ENCODE peak calls at places on chromosomes 1 and 21, in six cellular contexts. D is spleen, I is pancreas, G is GM12864, X is WTC11, J is K562. T is an unnamed sample.

GRCh38 chr1:95041491-95042165 is 31.1 kb downstream of the ALG14 start:
- DNase-seq in X (no peak), J (peak; percentile 61), D (no peak), G (no peak), I (no peak), T (peak; percentile 49)

GRCh38 chr1:22313321-22313720 is 138.3 kb upstream of the ZBTB40 start:
- DNase-seq in G (no peak), I (no peak), D (no peak), J (no peak), X (no peak), T (no peak)

GRCh38 chr1:215188302-215188950 is 105.9 kb downstream of the KCNK2 start:
- DNase-seq in X (no peak), G (no peak), I (no peak), J (no peak), D (no peak), T (no peak)

GRCh38 chr1:101996830-101997485 is at the start of gene OLFM3:
- DNase-seq in X (peak; percentile 84), D (peak; percentile 60), G (no peak), I (peak; percentile 62), J (no peak), T (peak; percentile 80)

GRCh38 chr1:167761400-167761799 is 39.6 kb downstream of the MPZL1 start:
- DNase-seq in I (no peak), G (no peak), J (no peak), X (no peak), D (no peak), T (no peak)

GRCh38 chr1:5941671-5942070 is 50.6 kb downstream of the NPHP4 start:
- DNase-seq in G (no peak), J (no peak), X (no peak), I (no peak), D (no peak), T (no peak)

GRCh38 chr21:28548291-28548690 is 444.4 kb downstream of the LTN1 start:
- DNase-seq in I (no peak), D (no peak), G (no peak), X (no peak), J (no peak), T (no peak)

GRCh38 chr1:51288578-51288977 is 41.8 kb downstream of the TTC39A start:
- DNase-seq in I (no peak), G (no peak), X (no peak), J (no peak), D (no peak), T (no peak)

GRCh38 chr1:39167632-39168209 is 36.8 kb upstream of the MACF1 start:
- DNase-seq in I (no peak), X (no peak), G (no peak), J (peak; percentile 94), D (no peak), T (no peak)

GRCh38 chr1:55363261-55363660 is 148.1 kb upstream of the USP24 start:
- DNase-seq in D (no peak), G (no peak), J (no peak), X (no peak), I (no peak), T (no peak)

GRCh38 chr1:44464361-44464760 is 59.3 kb downstream of the RNF220 start:
- DNase-seq in I (no peak), D (no peak), G (no peak), J (no peak), X (no peak), T (no peak)

GRCh38 chr1:23421752-23422312 is 2.7 kb downstream of the TCEA3 start:
- DNase-seq in J (peak; percentile 51), I (no peak), X (no peak), D (no peak), G (no peak), T (no peak)
- TF ChIP-seq CTCF in J (no peak), I (peak; percentile 2), X (no peak), D (no peak), G (no peak), T (peak; percentile 40)

GRCh38 chr1:227257964-227258363 is 60.3 kb downstream of the CDC42BPA start:
- DNase-seq in J (no peak), D (no peak), X (peak; percentile 42), I (no peak), G (no peak), T (no peak)
- TF ChIP-seq CTCF in J (peak; percentile 55), D (no peak), X (no peak), I (no peak), G (no peak), T (no peak)

GRCh38 chr1:26328597-26328996 is 10.8 kb downstream of the CD52 start:
- DNase-seq in J (no peak), I (no peak), X (no peak), D (no peak), G (no peak), T (no peak)

GRCh38 chr1:26324550-26324949 is 6.8 kb downstream of the CD52 start:
- DNase-seq in I (no peak), G (no peak), J (no peak), X (no peak), D (no peak), T (no peak)

GRCh38 chr1:26330276-26330675 is 12.5 kb downstream of the CD52 start:
- DNase-seq in J (no peak), X (no peak), D (no peak), G (no peak), I (no peak), T (no peak)

GRCh38 chr1:26323382-26323781 is 5.6 kb downstream of the CD52 start:
- DNase-seq in G (no peak), I (no peak), D (no peak), J (no peak), X (no peak), T (no peak)

GRCh38 chr1:26327956-26328362 is 10.2 kb downstream of the CD52 start:
- DNase-seq in X (no peak), J (no peak), G (no peak), I (no peak), D (no peak), T (no peak)
- TF ChIP-seq CTCF in X (no peak), J (peak; percentile 33), G (no peak), I (no peak), D (no peak), T (no peak)

DNA sequence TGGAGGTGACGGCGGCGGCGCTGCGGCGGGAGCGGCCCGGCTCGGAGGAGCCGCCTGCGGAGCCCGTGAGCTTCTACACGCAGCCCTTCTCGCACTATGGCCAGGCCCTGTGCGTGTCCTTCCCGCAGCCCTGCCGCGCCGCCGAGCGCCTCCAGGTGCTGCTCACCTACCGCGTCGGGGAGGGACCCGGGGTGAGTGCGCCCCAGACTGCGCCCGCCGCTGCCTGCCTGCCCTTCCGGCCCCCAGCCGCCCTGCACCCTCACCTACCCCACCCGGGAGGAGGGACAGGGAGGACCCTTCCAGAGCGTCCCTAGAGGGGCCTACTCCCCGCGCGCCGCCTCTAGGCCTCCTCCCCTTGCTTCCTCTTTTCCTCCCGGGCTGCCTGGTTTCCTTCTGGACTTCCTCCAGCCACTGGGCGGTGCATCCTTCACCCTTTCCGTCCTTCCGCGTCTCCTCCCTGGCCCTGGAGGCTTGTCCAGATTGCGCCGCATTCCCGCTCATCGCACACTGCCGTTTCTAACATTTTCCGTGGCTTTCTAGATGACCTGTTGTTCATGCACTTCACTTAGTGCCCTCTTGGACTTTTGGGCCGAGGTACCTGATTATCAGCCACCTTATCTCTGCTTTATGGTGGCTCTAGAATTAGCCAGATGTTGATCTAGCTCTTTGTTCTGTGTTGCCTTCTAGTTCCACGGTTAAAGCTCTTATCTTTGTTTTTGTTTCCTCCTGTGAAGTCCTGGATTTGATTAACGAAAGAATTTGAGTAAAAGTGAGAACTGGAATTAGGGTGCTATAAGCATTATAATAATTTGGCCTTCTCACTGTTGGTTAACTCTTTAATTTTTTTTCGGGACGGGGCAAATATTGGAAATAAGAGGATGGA is 716 bp downstream of the RNPEP start:
- DNase-seq in D (peak; percentile 92), G (no peak), I (peak; percentile 83), X (peak; percentile 60), J (peak; percentile 85), T (peak; percentile 56)
- TF ChIP-seq CTCF in D (peak; percentile 33), G (peak; percentile 31), I (no peak), X (no peak), J (peak; percentile 35), T (peak; percentile 4)

GRCh38 chr1:47930215-47930885 is 66.8 kb downstream of the TRABD2B start:
- DNase-seq in X (no peak), G (no peak), I (no peak), J (no peak), D (no peak), T (no peak)
- TF ChIP-seq CTCF in X (no peak), G (no peak), I (no peak), J (no peak), D (no peak), T (no peak)

DNA sequence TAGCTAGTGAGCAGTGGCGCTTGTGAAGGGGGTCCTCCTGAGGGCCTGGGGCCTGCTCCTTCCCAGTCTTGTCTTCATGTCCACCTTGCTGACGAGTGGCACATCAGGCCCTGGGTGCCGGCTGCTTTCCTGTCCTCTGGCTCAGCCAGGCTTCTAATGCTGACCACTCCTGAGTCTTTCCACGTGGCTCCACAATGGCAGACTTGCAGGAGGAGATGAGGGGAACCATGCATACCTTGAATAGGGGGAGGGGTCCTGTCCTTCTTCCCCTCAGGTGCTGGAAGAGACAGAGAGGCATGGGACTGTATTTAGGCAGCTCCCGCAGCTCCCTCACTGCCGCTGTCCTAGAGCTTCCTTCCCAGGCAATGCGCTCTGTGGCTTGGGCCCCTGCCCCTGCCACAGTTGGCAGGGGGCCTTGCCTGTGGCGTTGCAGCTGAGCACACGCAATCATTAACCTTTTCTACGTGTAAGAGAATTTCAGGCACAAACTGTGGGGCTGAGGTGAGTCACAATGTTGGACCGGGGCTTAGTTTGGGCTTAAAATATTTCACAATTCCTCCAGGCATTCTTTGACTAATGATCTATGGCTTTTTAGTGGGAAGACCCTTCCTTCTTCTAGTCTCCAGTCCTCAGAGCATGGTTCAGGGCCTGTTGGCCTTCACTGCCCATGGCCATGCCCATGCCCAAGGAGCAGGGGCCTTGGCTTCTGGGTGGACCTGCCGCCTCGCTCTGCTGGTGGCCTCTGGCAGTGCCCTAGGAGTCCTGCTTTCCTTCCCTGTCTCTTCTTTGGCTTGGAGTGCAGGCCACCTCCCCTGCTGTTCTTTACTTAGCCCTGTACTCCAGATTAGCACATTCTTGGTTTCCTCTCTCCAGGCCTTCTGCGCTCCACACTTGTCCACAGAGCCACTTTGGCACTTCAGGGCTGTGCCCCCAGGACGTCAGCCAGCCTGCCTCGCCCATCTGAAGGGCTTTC is 39.1 kb downstream of the MAPKAPK2 start:
- DNase-seq in X (no peak), D (no peak), I (peak; percentile 63), G (no peak), J (no peak), T (no peak)
- TF ChIP-seq CTCF in X (no peak), D (no peak), I (no peak), G (no peak), J (no peak), T (no peak)

DNA sequence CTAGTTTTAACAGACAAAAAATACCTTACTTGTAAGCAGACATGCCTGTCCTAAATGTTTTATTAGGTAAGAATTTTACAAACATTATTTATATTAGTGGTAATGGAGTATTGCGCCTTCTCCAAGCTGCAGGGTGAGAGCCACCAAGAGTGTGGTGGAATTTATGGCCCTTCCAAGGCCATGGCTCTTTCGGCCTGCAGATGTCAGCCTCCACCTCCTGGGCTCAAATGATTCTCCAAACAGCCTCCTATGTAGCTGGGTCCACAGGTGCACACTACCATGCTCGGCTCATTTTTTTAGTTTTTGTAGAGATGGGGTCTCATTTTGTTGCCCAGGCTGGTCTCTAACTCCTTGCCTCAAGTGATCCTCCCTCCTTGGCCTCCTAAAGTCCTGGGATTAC is 56.3 kb downstream of the ITGB3BP start:
- DNase-seq in X (no peak), G (no peak), D (no peak), J (no peak), I (no peak), T (no peak)
- TF ChIP-seq CTCF in X (no peak), G (peak; percentile 2), D (no peak), J (peak; percentile 23), I (no peak), T (no peak)